ENCODE peak calls at places on chromosomes 6 and 20, in five cellular contexts. One of them, this sample, is unnamed. For H3K9me3, the result is how much of the 10 kb centered on the place peaks cover.

GRCh38 chr6:124783344-124783743 is 178.9 kb upstream of the RNF217 start:
- DNase-seq in HepG2: no peak
- DNase-seq in psoas muscle: no peak
- DNase-seq in lung: no peak
- DNase-seq in hepatocyte: no peak
- DNase-seq in this sample: no peak

GRCh38 chr6:46500382-46500781 is 9.1 kb upstream of the RCAN2 start:
- DNase-seq in hepatocyte: no peak
- DNase-seq in psoas muscle: no peak
- DNase-seq in HepG2: no peak
- DNase-seq in lung: no peak
- DNase-seq in this sample: no peak

GRCh38 chr6:144647971-144648651 is 363.0 kb downstream of the UTRN start:
- DNase-seq in hepatocyte: no peak
- DNase-seq in lung: no peak
- DNase-seq in psoas muscle: no peak
- DNase-seq in HepG2: peak
- DNase-seq in this sample: no peak

GRCh38 chr6:113997106-113997505 is 26.2 kb upstream of the HDAC2 start:
- DNase-seq in HepG2: no peak
- DNase-seq in lung: no peak
- DNase-seq in psoas muscle: no peak
- DNase-seq in hepatocyte: no peak
- DNase-seq in this sample: peak

GRCh38 chr20:50427740-50428462 is 82.3 kb upstream of the PTPN1 start:
- DNase-seq in HepG2: no peak
- DNase-seq in hepatocyte: no peak
- DNase-seq in psoas muscle: peak
- DNase-seq in lung: no peak
- DNase-seq in this sample: no peak

GRCh38 chr6:168088161-168089106 is 9.4 kb upstream of the FRMD1 start:
- DNase-seq in hepatocyte: peak
- DNase-seq in HepG2: peak
- DNase-seq in lung: no peak
- DNase-seq in psoas muscle: peak
- DNase-seq in this sample: no peak

GRCh38 chr6:135230702-135231468 is 49.8 kb downstream of the MYB start:
- DNase-seq in psoas muscle: no peak
- DNase-seq in HepG2: no peak
- DNase-seq in hepatocyte: no peak
- DNase-seq in lung: no peak
- DNase-seq in this sample: no peak

GRCh38 chr6:144710207-144710606 is 425.1 kb downstream of the UTRN start:
- DNase-seq in psoas muscle: no peak
- DNase-seq in hepatocyte: no peak
- DNase-seq in HepG2: no peak
- DNase-seq in lung: no peak
- DNase-seq in this sample: peak

GRCh38 chr20:13271098-13271497 is 50.0 kb downstream of the ISM1 start:
- DNase-seq in hepatocyte: no peak
- DNase-seq in psoas muscle: no peak
- DNase-seq in HepG2: no peak
- DNase-seq in lung: no peak
- DNase-seq in this sample: no peak

GRCh38 chr6:38192011-38192410 is 372.5 kb downstream of the ZFAND3 start:
- DNase-seq in HepG2: no peak
- DNase-seq in lung: no peak
- DNase-seq in psoas muscle: no peak
- DNase-seq in hepatocyte: no peak
- DNase-seq in this sample: no peak

GRCh38 chr6:67606905-67607828 is 1027.9 kb upstream of the ADGRB3 start:
- DNase-seq in lung: no peak
- DNase-seq in HepG2: no peak
- DNase-seq in psoas muscle: no peak
- DNase-seq in hepatocyte: no peak
- DNase-seq in this sample: peak

GRCh38 chr20:36454664-36455427 is 86.5 kb upstream of the MYL9 start:
- DNase-seq in psoas muscle: peak
- DNase-seq in lung: no peak
- DNase-seq in hepatocyte: peak
- DNase-seq in HepG2: peak
- DNase-seq in this sample: peak

GRCh38 chr6:161204866-161205557 is 68.8 kb downstream of the AGPAT4 start:
- DNase-seq in HepG2: no peak
- DNase-seq in lung: no peak
- DNase-seq in hepatocyte: no peak
- DNase-seq in psoas muscle: no peak
- DNase-seq in this sample: no peak

GRCh38 chr6:12709116-12709515 is 7.5 kb upstream of the PHACTR1 start:
- DNase-seq in psoas muscle: no peak
- DNase-seq in hepatocyte: no peak
- DNase-seq in HepG2: no peak
- DNase-seq in lung: no peak
- DNase-seq in this sample: no peak

GRCh38 chr6:90121982-90122381 is 174.7 kb downstream of the BACH2 start:
- DNase-seq in HepG2: no peak
- DNase-seq in hepatocyte: no peak
- DNase-seq in lung: no peak
- DNase-seq in psoas muscle: peak
- DNase-seq in this sample: peak

GRCh38 chr20:20547221-20547875 is 165.1 kb downstream of the RALGAPA2 start:
- DNase-seq in lung: no peak
- DNase-seq in psoas muscle: no peak
- DNase-seq in hepatocyte: peak
- DNase-seq in HepG2: peak
- DNase-seq in this sample: peak

GRCh38 chr20:2386516-2387179 is 5.9 kb downstream of the TGM6 start:
- DNase-seq in HepG2: no peak
- DNase-seq in hepatocyte: no peak
- DNase-seq in lung: no peak
- DNase-seq in psoas muscle: no peak
- DNase-seq in this sample: no peak

GRCh38 chr6:18053071-18053475 is 65.6 kb upstream of the KIF13A start:
- DNase-seq in hepatocyte: no peak
- DNase-seq in psoas muscle: no peak
- DNase-seq in lung: peak
- DNase-seq in HepG2: no peak
- DNase-seq in this sample: no peak

GRCh38 chr6:169145476-169145875 is 108.2 kb downstream of the THBS2 start:
- DNase-seq in lung: no peak
- DNase-seq in psoas muscle: no peak
- DNase-seq in hepatocyte: no peak
- DNase-seq in HepG2: no peak
- DNase-seq in this sample: no peak

GRCh38 chr20:58909585-58909984 is 57.1 kb downstream of the GNAS start:
- DNase-seq in psoas muscle: no peak
- DNase-seq in hepatocyte: no peak
- DNase-seq in lung: no peak
- DNase-seq in HepG2: no peak
- DNase-seq in this sample: no peak

GRCh38 chr6:156791261-156791850 is 14.2 kb downstream of the ARID1B start:
- DNase-seq in lung: no peak
- DNase-seq in HepG2: peak
- DNase-seq in hepatocyte: peak
- DNase-seq in psoas muscle: no peak
- DNase-seq in this sample: no peak

GRCh38 chr20:45041464-45042337 is 59.2 kb downstream of the KCNS1 start:
- DNase-seq in psoas muscle: no peak
- DNase-seq in HepG2: no peak
- DNase-seq in hepatocyte: peak
- DNase-seq in lung: no peak
- DNase-seq in this sample: peak

GRCh38 chr6:6588064-6588923 is at the start of gene LY86:
- DNase-seq in psoas muscle: no peak
- DNase-seq in hepatocyte: peak
- DNase-seq in HepG2: no peak
- DNase-seq in lung: peak
- DNase-seq in this sample: no peak

GRCh38 chr20:56208121-56208520 is 40.4 kb upstream of the MC3R start:
- DNase-seq in lung: no peak
- DNase-seq in HepG2: no peak
- DNase-seq in hepatocyte: no peak
- DNase-seq in psoas muscle: no peak
- DNase-seq in this sample: no peak

GRCh38 chr20:56204206-56204605 is 44.3 kb upstream of the MC3R start:
- DNase-seq in hepatocyte: no peak
- DNase-seq in lung: no peak
- DNase-seq in psoas muscle: no peak
- DNase-seq in HepG2: no peak
- DNase-seq in this sample: no peak

GRCh38 chr20:56207656-56208055 is 40.9 kb upstream of the MC3R start:
- DNase-seq in hepatocyte: no peak
- DNase-seq in lung: no peak
- DNase-seq in HepG2: no peak
- DNase-seq in psoas muscle: no peak
- DNase-seq in this sample: no peak

GRCh38 chr20:56202493-56203077 is 45.9 kb upstream of the MC3R start:
- DNase-seq in lung: no peak
- DNase-seq in hepatocyte: peak
- DNase-seq in psoas muscle: no peak
- DNase-seq in HepG2: peak
- DNase-seq in this sample: peak

GRCh38 chr20:56205350-56205749 is 43.2 kb upstream of the MC3R start:
- DNase-seq in lung: no peak
- DNase-seq in psoas muscle: no peak
- DNase-seq in hepatocyte: no peak
- DNase-seq in HepG2: no peak
- DNase-seq in this sample: no peak
- H3K9me3 ChIP-seq in lung: under half
- H3K9me3 ChIP-seq in psoas muscle: under half
- H3K9me3 ChIP-seq in hepatocyte: under half
- H3K9me3 ChIP-seq in HepG2: under half
- H3K9me3 ChIP-seq in this sample: under half

GRCh38 chr6:28693751-28694443 is 168.2 kb downstream of the GPX5 start:
- DNase-seq in HepG2: no peak
- DNase-seq in lung: no peak
- DNase-seq in hepatocyte: no peak
- DNase-seq in psoas muscle: no peak
- DNase-seq in this sample: no peak
- H3K4me3 ChIP-seq in HepG2: no peak
- H3K4me3 ChIP-seq in lung: no peak
- H3K4me3 ChIP-seq in hepatocyte: peak
- H3K4me3 ChIP-seq in psoas muscle: peak
- H3K4me3 ChIP-seq in this sample: no peak

DNA sequence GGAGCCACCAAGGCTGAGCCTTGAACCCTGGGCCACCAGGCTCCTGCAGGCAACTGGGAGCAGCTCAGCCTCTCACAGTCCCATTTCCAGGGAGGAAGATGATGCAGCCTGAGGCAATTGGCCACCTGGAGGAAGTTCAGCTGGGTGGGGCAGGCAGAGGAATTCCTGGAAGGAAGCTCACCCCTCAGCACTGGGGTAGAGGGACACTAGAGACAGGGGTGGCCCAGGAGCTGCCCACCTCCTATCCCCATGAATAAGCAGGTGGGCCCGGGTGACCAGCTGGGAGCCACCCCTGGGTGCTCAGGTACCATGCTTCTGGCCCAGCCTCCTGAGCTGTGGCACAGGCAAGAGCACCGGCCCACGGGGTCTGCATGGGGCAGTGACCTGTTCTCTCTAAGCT is 3.6 kb upstream of the HSPA12B start:
- DNase-seq in lung: no peak
- DNase-seq in psoas muscle: no peak
- DNase-seq in hepatocyte: no peak
- DNase-seq in HepG2: no peak
- DNase-seq in this sample: peak
- H3K27ac ChIP-seq in lung: no peak
- H3K27ac ChIP-seq in psoas muscle: no peak
- H3K27ac ChIP-seq in hepatocyte: no peak
- H3K27ac ChIP-seq in HepG2: no peak
- H3K27ac ChIP-seq in this sample: no peak

DNA sequence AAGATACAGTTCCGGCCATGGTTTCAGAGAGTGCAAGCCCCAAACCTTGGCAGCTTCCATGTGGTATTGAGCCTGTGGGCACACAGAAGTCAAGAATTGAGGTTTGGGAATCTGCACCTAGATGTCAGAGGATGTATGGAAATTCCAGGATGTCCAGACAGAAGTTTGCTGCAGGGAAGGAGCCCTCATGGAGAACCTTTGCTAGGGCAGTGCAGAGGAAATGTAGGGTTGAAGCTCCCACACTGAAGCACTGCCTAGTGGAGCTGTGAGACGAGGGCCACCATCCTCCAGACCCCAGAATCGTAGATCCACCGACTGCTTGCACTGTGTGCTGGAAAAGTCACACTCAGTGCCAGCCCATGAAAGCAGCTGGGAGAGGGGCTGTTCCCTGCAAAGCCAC is 267.5 kb downstream of the OGFRL1 start:
- DNase-seq in psoas muscle: no peak
- DNase-seq in hepatocyte: no peak
- DNase-seq in HepG2: no peak
- DNase-seq in lung: no peak
- DNase-seq in this sample: no peak
- H3K9me3 ChIP-seq in psoas muscle: under half
- H3K9me3 ChIP-seq in hepatocyte: under half
- H3K9me3 ChIP-seq in HepG2: half or more
- H3K9me3 ChIP-seq in lung: under half
- H3K9me3 ChIP-seq in this sample: under half

GRCh38 chr20:10669843-10670446 is 3.9 kb downstream of the JAG1 start:
- DNase-seq in HepG2: no peak
- DNase-seq in lung: no peak
- DNase-seq in hepatocyte: no peak
- DNase-seq in psoas muscle: no peak
- DNase-seq in this sample: no peak
- H3K4me3 ChIP-seq in HepG2: peak
- H3K4me3 ChIP-seq in lung: peak
- H3K4me3 ChIP-seq in hepatocyte: peak
- H3K4me3 ChIP-seq in psoas muscle: peak
- H3K4me3 ChIP-seq in this sample: peak

DNA sequence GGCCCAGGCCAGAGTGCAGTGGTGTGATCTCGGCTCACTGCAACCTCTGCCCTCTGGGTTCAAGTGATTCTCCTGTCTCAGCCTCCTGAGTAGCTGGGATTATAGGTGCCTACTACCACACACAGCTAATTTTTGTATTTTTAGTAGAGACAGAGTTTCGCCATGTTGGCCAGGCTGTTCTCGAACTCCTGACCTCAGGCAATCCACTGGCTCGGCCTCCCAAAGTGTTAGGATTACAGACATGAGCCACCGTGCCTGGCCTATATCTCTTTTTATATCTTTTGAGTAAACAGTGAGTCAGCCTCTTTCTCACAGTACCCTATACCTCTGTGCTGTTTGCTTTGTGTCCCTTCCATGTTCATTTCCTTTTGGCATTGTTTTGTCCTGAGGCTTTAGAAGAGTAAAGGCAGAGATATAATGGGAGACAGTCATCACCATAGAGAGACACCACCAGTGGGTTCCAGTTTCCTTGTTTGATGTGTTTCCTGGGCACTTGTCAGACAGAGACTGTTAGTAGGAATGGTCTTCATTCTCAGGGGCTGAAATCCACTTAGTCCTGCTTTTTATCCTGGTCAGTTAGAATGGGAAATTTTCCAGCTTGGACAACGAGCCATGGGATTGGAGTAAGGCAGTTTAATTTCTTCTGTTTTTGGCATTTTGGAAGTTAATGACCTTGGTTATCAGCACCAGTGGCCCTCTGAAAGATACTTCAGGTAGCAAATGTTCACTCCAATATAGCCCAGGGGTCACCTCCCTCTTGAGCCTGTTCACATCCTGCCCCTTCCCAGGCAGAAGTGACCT is 32.2 kb upstream of the ASXL1 start:
- DNase-seq in hepatocyte: peak
- DNase-seq in lung: no peak
- DNase-seq in HepG2: peak
- DNase-seq in psoas muscle: no peak
- DNase-seq in this sample: peak
- H3K27ac ChIP-seq in hepatocyte: peak
- H3K27ac ChIP-seq in lung: no peak
- H3K27ac ChIP-seq in HepG2: peak
- H3K27ac ChIP-seq in psoas muscle: peak
- H3K27ac ChIP-seq in this sample: peak

This sample was measured in PC-3.